ENCODE peak calls at places on chromosomes 13 and 19, in four cellular contexts. One of them, this sample, is unnamed.
A peak's percentile ranks its signal among the peaks of the same experiment; 100 is the strongest.

GRCh38 chr19:18401580-18402112 is 4.2 kb upstream of the LRRC25 start:
- DNase-seq in PC-3: peak; percentile 62
- DNase-seq in CD8-positive, alpha-beta T cell: no peak
- DNase-seq in H9: no peak
- DNase-seq in this sample: no peak

GRCh38 chr19:47120461-47120860 is 6.9 kb upstream of the ZC3H4 start:
- DNase-seq in PC-3: no peak
- DNase-seq in CD8-positive, alpha-beta T cell: no peak
- DNase-seq in H9: no peak
- DNase-seq in this sample: no peak

GRCh38 chr19:7868671-7869452 is 5.3 kb downstream of the PRR36 start:
- DNase-seq in H9: peak; percentile 93
- DNase-seq in PC-3: peak; percentile 95
- DNase-seq in CD8-positive, alpha-beta T cell: peak; percentile 85
- DNase-seq in this sample: peak; percentile 94

GRCh38 chr13:113110852-113111315 is 5.3 kb downstream of the F7 start:
- DNase-seq in CD8-positive, alpha-beta T cell: no peak
- DNase-seq in PC-3: no peak
- DNase-seq in H9: no peak
- DNase-seq in this sample: no peak

GRCh38 chr19:39275578-39275977 is 7.4 kb downstream of the IFNL2 start:
- DNase-seq in H9: no peak
- DNase-seq in CD8-positive, alpha-beta T cell: no peak
- DNase-seq in PC-3: no peak
- DNase-seq in this sample: no peak

GRCh38 chr13:30037766-30038165 is 187.3 kb upstream of the UBL3 start:
- DNase-seq in PC-3: no peak
- DNase-seq in H9: no peak
- DNase-seq in CD8-positive, alpha-beta T cell: no peak
- DNase-seq in this sample: no peak

GRCh38 chr13:27006519-27007161 is 165.0 kb downstream of the USP12 start:
- DNase-seq in CD8-positive, alpha-beta T cell: no peak
- DNase-seq in PC-3: peak; percentile 12
- DNase-seq in H9: peak; percentile 59
- DNase-seq in this sample: no peak

GRCh38 chr19:18157465-18158063 is 4.6 kb downstream of the PIK3R2 start:
- DNase-seq in PC-3: no peak
- DNase-seq in CD8-positive, alpha-beta T cell: no peak
- DNase-seq in H9: peak; percentile 76
- DNase-seq in this sample: no peak

GRCh38 chr13:31875134-31875533 is 135.8 kb downstream of the RXFP2 start:
- DNase-seq in CD8-positive, alpha-beta T cell: no peak
- DNase-seq in H9: no peak
- DNase-seq in PC-3: no peak
- DNase-seq in this sample: no peak

GRCh38 chr19:16737909-16738308 is 18.3 kb downstream of the NWD1 start:
- DNase-seq in H9: no peak
- DNase-seq in CD8-positive, alpha-beta T cell: no peak
- DNase-seq in PC-3: no peak
- DNase-seq in this sample: no peak

GRCh38 chr13:41610426-41610825 is 153.1 kb downstream of the RGCC start:
- DNase-seq in PC-3: peak; percentile 91
- DNase-seq in CD8-positive, alpha-beta T cell: no peak
- DNase-seq in H9: no peak
- DNase-seq in this sample: no peak

GRCh38 chr13:30465541-30466357 is at the start of gene HMGB1:
- DNase-seq in CD8-positive, alpha-beta T cell: peak; percentile 98
- DNase-seq in H9: peak; percentile 99
- DNase-seq in PC-3: peak; percentile 97
- DNase-seq in this sample: peak; percentile 96

GRCh38 chr19:31347828-31348314 is 1.4 kb downstream of the TSHZ3 start:
- DNase-seq in H9: no peak
- DNase-seq in PC-3: no peak
- DNase-seq in CD8-positive, alpha-beta T cell: no peak
- DNase-seq in this sample: no peak

GRCh38 chr13:98474761-98475160 is 102.1 kb downstream of the STK24 start:
- DNase-seq in H9: no peak
- DNase-seq in CD8-positive, alpha-beta T cell: no peak
- DNase-seq in PC-3: no peak
- DNase-seq in this sample: no peak
- H3K4me1 ChIP-seq in H9: peaks cover 11% of the 10 kb centered on the region
- H3K4me1 ChIP-seq in CD8-positive, alpha-beta T cell: peaks cover 38% of the 10 kb centered on the region
- H3K4me1 ChIP-seq in PC-3: peaks cover 32% of the 10 kb centered on the region
- H3K4me1 ChIP-seq in this sample: peaks cover 44% of the 10 kb centered on the region

DNA sequence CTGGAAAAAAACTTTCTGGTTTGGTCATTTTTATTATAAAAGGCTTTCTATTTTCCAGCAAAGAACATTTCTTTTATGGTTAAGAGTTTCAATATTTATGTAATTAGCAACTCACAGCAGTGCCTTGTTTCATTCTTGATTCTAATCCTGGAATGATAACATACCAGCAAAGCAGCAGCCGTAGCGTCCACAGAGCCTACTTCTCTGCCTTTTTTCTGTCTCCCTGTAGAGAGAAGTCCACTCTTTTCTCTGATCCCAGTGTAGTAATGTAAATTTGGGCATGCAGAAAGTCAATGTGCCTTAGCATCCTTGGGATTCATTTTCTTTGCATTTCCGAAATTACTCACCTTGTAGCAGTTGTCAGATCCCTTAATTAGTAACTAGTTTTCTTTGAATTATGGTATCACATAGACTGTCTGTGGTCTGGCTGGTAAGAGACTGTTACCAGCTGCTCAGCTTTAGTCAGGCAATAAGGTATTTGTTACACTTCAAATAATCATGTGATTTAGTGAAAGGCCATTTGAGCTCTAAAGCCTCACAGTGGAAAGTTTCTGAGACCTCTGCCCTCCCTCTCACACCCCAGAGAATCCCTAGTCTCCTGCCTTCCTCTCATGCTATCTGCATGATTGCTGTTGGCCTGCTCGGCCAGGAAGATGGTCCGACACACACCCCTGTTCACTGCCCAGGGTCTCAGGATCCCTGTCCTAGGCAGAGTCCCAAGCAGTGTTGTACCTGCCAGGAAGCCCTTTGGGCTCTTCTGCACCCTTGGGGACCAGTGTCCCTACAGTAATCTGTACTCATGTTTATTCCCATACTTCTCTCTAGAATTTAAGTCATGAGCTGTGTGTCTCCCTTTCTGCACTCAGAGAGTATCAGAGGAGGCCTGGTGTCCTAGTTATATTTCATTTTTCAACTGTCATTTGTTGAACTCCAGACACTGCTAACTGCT is 86.3 kb downstream of the LRCH1 start:
- DNase-seq in PC-3: no peak
- DNase-seq in H9: no peak
- DNase-seq in CD8-positive, alpha-beta T cell: no peak
- DNase-seq in this sample: no peak
- H3K27ac ChIP-seq in PC-3: no peak overlapping the region
- H3K27ac ChIP-seq in H9: no peak overlapping the region
- H3K27ac ChIP-seq in CD8-positive, alpha-beta T cell: no peak overlapping the region
- H3K27ac ChIP-seq in this sample: no peak overlapping the region

GRCh38 chr19:1169921-1170885 is 3.9 kb downstream of the SBNO2 start:
- DNase-seq in CD8-positive, alpha-beta T cell: peak; percentile 18
- DNase-seq in H9: no peak
- DNase-seq in PC-3: peak; percentile 87
- DNase-seq in this sample: no peak

GRCh38 chr19:1172353-1173159 is 1.5 kb downstream of the SBNO2 start:
- DNase-seq in CD8-positive, alpha-beta T cell: peak; percentile 17
- DNase-seq in H9: no peak
- DNase-seq in PC-3: peak; percentile 58
- DNase-seq in this sample: no peak

GRCh38 chr19:1171755-1172352 is 2.2 kb downstream of the SBNO2 start:
- DNase-seq in CD8-positive, alpha-beta T cell: peak; percentile 14
- DNase-seq in H9: no peak
- DNase-seq in PC-3: peak; percentile 36
- DNase-seq in this sample: no peak

GRCh38 chr19:1168877-1169791 is 4.9 kb downstream of the SBNO2 start:
- DNase-seq in H9: no peak
- DNase-seq in PC-3: peak; percentile 83
- DNase-seq in CD8-positive, alpha-beta T cell: peak; percentile 19
- DNase-seq in this sample: no peak

DNA sequence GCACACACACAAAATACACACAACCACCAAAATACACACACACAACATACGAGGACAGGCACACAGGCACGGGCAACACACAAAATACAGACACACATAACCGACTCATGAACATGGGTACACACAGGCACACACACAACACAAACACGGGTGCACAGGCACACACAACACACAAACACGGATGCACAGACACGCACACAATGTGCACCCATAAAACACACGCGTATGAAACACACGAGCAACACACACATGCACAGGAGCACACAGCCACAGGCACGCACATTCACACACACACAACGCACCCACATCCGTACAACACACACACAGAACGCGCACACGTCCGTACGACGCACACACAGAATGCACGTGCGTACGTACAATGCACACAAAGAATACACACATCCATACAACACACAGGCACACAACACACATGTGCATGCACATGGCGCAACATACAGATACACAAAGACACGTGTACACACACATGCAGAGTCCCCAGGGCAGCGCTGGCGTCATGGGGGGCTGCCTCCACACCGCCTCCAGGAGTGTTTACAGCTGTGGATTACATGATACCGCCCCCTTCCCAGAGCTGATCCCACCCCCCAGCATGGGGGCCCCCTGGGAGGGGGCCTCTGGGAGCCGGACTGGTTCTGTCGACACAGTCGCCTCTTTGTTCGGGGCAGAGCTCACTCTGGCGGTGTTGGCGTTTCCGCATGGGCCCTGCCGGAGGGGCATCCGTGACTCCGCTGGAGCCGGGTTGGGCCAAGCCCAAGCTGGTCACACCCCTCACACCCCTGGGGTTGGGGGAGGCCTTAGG is 2.9 kb downstream of the SBNO2 start:
- DNase-seq in H9: no peak
- DNase-seq in CD8-positive, alpha-beta T cell: peak; percentile 20
- DNase-seq in PC-3: peak; percentile 33
- DNase-seq in this sample: no peak
- H3K4me1 ChIP-seq in H9: no peaks in the 10 kb centered on the region
- H3K4me1 ChIP-seq in CD8-positive, alpha-beta T cell: peaks cover 23% of the 10 kb centered on the region
- H3K4me1 ChIP-seq in PC-3: peaks cover 49% of the 10 kb centered on the region
- H3K4me1 ChIP-seq in this sample: peaks cover 4% of the 10 kb centered on the region

DNA sequence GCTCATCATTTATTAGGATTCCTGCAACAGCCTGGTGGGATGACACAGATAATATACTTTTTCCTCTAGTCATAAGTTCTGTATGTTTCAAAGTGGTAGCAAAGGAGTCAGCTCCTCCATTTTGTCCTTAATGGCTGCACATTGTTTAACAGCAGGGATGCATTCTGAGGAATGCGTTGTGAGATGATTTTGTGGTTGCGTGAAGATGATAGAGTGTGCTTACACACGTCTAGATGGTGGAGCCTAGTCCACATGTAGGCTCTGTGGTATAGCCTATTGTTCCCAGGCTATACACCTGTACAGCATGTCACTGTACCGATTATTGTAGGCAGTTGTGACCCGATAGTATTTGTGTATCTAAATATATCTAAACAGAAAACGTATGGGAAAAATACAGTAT is 4.6 kb downstream of the SMARCA4 start:
- DNase-seq in PC-3: no peak
- DNase-seq in CD8-positive, alpha-beta T cell: no peak
- DNase-seq in H9: no peak
- DNase-seq in this sample: no peak
- H3K27ac ChIP-seq in PC-3: no peak overlapping the region
- H3K27ac ChIP-seq in CD8-positive, alpha-beta T cell: no peak overlapping the region
- H3K27ac ChIP-seq in H9: no peak overlapping the region
- H3K27ac ChIP-seq in this sample: no peak overlapping the region

GRCh38 chr19:12935071-12935470 is 1.6 kb upstream of the FARSA start:
- DNase-seq in H9: no peak
- DNase-seq in CD8-positive, alpha-beta T cell: no peak
- DNase-seq in PC-3: no peak
- DNase-seq in this sample: no peak
- H3K4me1 ChIP-seq in H9: no peaks in the 10 kb centered on the region
- H3K4me1 ChIP-seq in CD8-positive, alpha-beta T cell: peaks cover 47% of the 10 kb centered on the region
- H3K4me1 ChIP-seq in PC-3: peaks cover 28% of the 10 kb centered on the region
- H3K4me1 ChIP-seq in this sample: peaks cover 48% of the 10 kb centered on the region

GRCh38 chr19:5302396-5302795 is 38.2 kb downstream of the PTPRS start:
- DNase-seq in PC-3: no peak
- DNase-seq in H9: no peak
- DNase-seq in CD8-positive, alpha-beta T cell: no peak
- DNase-seq in this sample: no peak
- H3K27ac ChIP-seq in PC-3: no peak overlapping the region
- H3K27ac ChIP-seq in H9: no peak overlapping the region
- H3K27ac ChIP-seq in CD8-positive, alpha-beta T cell: no peak overlapping the region
- H3K27ac ChIP-seq in this sample: no peak overlapping the region

DNA sequence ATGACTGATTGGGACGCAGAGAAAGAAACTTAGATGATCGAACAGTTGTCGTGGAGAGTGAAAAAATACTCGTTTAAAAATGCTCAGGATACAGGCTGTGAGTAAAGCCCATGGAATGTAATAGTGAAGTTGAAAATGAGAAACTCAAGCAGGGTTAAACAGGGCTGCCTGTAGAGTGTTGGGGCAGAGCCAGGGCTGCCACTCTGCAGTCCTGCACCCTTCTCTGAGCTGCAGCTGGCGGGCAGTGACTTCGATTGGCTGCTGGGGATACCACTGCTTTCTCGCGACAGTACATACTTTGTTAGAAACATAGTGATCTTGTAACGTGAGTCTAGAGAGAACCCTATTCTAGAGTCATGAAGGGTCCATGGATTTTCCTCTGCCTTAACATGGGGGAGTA is 95.4 kb downstream of the ARHGEF7 start:
- DNase-seq in PC-3: peak; percentile 29
- DNase-seq in CD8-positive, alpha-beta T cell: no peak
- DNase-seq in H9: peak; percentile 51
- DNase-seq in this sample: no peak
- H3K4me1 ChIP-seq in PC-3: peaks cover 10% of the 10 kb centered on the region
- H3K4me1 ChIP-seq in CD8-positive, alpha-beta T cell: peaks cover 8% of the 10 kb centered on the region
- H3K4me1 ChIP-seq in H9: peaks cover 10% of the 10 kb centered on the region
- H3K4me1 ChIP-seq in this sample: peaks cover 6% of the 10 kb centered on the region

GRCh38 chr13:86655561-86655960 is 856.3 kb upstream of the SLITRK6 start:
- DNase-seq in H9: no peak
- DNase-seq in PC-3: no peak
- DNase-seq in CD8-positive, alpha-beta T cell: no peak
- DNase-seq in this sample: no peak

GRCh38 chr13:86653009-86653408 is 853.8 kb upstream of the SLITRK6 start:
- DNase-seq in PC-3: no peak
- DNase-seq in CD8-positive, alpha-beta T cell: no peak
- DNase-seq in H9: no peak
- DNase-seq in this sample: no peak
- H3K27ac ChIP-seq in PC-3: no peak overlapping the region
- H3K27ac ChIP-seq in CD8-positive, alpha-beta T cell: no peak overlapping the region
- H3K27ac ChIP-seq in H9: no peak overlapping the region
- H3K27ac ChIP-seq in this sample: no peak overlapping the region

This sample was measured in CD8-positive, alpha-beta memory T cell.